ENCODE peak calls at places on chromosomes 11 and 22, in nine cellular contexts. W is A549; I is heart left ventricle; E is GM12864; R is naive thymus-derived CD4-positive, alpha-beta T cell; K is CD8-positive, alpha-beta memory T cell; X is lower lobe of right lung; Y is colonic mucosa; O is CD8-positive, alpha-beta T cell. G is an unnamed sample.

GRCh38 chr11:16745950-16746349 is 7.5 kb downstream of the C11orf58 start:
- DNase-seq in W (no peak), I (no peak), E (no peak), R (no peak), K (no peak), X (no peak), Y (no peak), O (no peak), G (no peak)

GRCh38 chr11:126355926-126356897 is 726 bp downstream of the ST3GAL4 start:
- DNase-seq in W (no peak), I (peak; percentile 57), E (no peak), R (peak; percentile 14), K (no peak), X (peak; percentile 66), Y (peak; percentile 43), O (no peak), G (peak; percentile 69)

GRCh38 chr11:97895572-97895971 is 1125.2 kb upstream of the CNTN5 start:
- DNase-seq in W (no peak), I (no peak), E (no peak), R (no peak), K (no peak), X (no peak), Y (no peak), O (no peak), G (peak; percentile 31)

GRCh38 chr11:125724125-125724524 is 22.0 kb upstream of the PATE1 start:
- DNase-seq in W (no peak), I (no peak), E (no peak), R (peak; percentile 37), K (no peak), X (no peak), Y (no peak), O (no peak), G (no peak)

GRCh38 chr11:106280041-106280440 is 202.6 kb downstream of the AASDHPPT start:
- DNase-seq in W (no peak), I (no peak), E (no peak), R (no peak), K (no peak), X (no peak), Y (no peak), O (no peak), G (no peak)

GRCh38 chr22:49261616-49262015 is 566.1 kb downstream of the BRD1 start:
- DNase-seq in W (no peak), I (no peak), E (no peak), R (no peak), K (no peak), X (no peak), Y (no peak), O (no peak), G (no peak)

GRCh38 chr11:78156081-78156844 is 16.8 kb upstream of the ALG8 start:
- DNase-seq in W (no peak), I (no peak), E (no peak), R (no peak), K (no peak), X (no peak), Y (no peak), O (no peak), G (no peak)

GRCh38 chr11:88979641-88980040 is 86.1 kb downstream of the GRM5 start:
- DNase-seq in W (no peak), I (no peak), E (no peak), R (no peak), K (no peak), X (no peak), Y (no peak), O (no peak), G (no peak)

GRCh38 chr11:40338739-40339138 is 1120.7 kb downstream of the LRRC4C start:
- DNase-seq in W (no peak), I (no peak), E (no peak), R (no peak), K (no peak), X (no peak), Y (no peak), O (no peak), G (no peak)

GRCh38 chr11:77386178-77386577 is 84.7 kb upstream of the GDPD4 start:
- DNase-seq in W (no peak), I (no peak), E (no peak), R (no peak), K (no peak), X (no peak), Y (no peak), O (no peak), G (no peak)

GRCh38 chr22:35422145-35422544 is 22.2 kb downstream of the MCM5 start:
- DNase-seq in W (no peak), I (no peak), E (no peak), R (no peak), K (no peak), X (no peak), Y (no peak), O (no peak), G (no peak)

GRCh38 chr11:69848196-69848595 is 29.0 kb upstream of the FGF3 start:
- DNase-seq in W (no peak), I (no peak), E (no peak), R (no peak), K (no peak), X (peak; percentile 2), Y (no peak), O (no peak), G (no peak)

GRCh38 chr11:10483174-10483573 is 28.1 kb downstream of the AMPD3 start:
- DNase-seq in W (no peak), I (no peak), E (no peak), R (no peak), K (no peak), X (no peak), Y (no peak), O (peak; percentile 32), G (no peak)

GRCh38 chr11:36116161-36116560 is 172.3 kb downstream of the LDLRAD3 start:
- DNase-seq in W (no peak), I (no peak), E (no peak), R (no peak), K (no peak), X (no peak), Y (no peak), O (no peak), G (no peak)

GRCh38 chr22:19361501-19362103 is 69.9 kb downstream of the HIRA start:
- DNase-seq in W (no peak), I (no peak), E (peak; percentile 69), R (no peak), K (no peak), X (no peak), Y (no peak), O (no peak), G (no peak)

GRCh38 chr11:65329944-65330403 is 3.7 kb upstream of the DPF2 start:
- DNase-seq in W (peak; percentile 76), I (peak; percentile 85), E (peak; percentile 77), R (peak; percentile 79), K (peak; percentile 60), X (peak; percentile 76), Y (peak; percentile 96), O (peak; percentile 87), G (peak; percentile 90)

GRCh38 chr11:65330544-65330943 is 3.1 kb upstream of the DPF2 start:
- DNase-seq in W (no peak), I (no peak), E (no peak), R (no peak), K (no peak), X (peak; percentile 5), Y (no peak), O (no peak), G (no peak)

GRCh38 chr11:65338680-65339079 is 5.0 kb downstream of the DPF2 start:
- DNase-seq in W (no peak), I (no peak), E (no peak), R (no peak), K (no peak), X (no peak), Y (no peak), O (no peak), G (no peak)

GRCh38 chr11:65329503-65329902 is 4.1 kb upstream of the DPF2 start:
- DNase-seq in W (no peak), I (no peak), E (no peak), R (no peak), K (no peak), X (no peak), Y (no peak), O (no peak), G (no peak)

GRCh38 chr11:65334696-65335295 is 1.1 kb downstream of the DPF2 start:
- DNase-seq in W (no peak), I (no peak), E (no peak), R (no peak), K (no peak), X (no peak), Y (no peak), O (no peak), G (no peak)
- H3K4me3 ChIP-seq in W (peak overlapping the region; percentile 91), I (peak overlapping the region; percentile 97), E (peak overlapping the region; percentile 94), R (peak overlapping the region; percentile 99), K (peak overlapping the region; percentile 92), X (peak overlapping the region; percentile 98), Y (peak overlapping the region; percentile 94), O (peak overlapping the region; percentile 93), G (peak overlapping the region; percentile 58)

GRCh38 chr11:64037027-64037633 is 1.4 kb downstream of the FLRT1 start:
- DNase-seq in W (no peak), I (no peak), E (no peak), R (no peak), K (no peak), X (no peak), Y (no peak), O (no peak), G (no peak)
- H3K4me3 ChIP-seq in W (no peak overlapping the region), I (peak overlapping the region; percentile 53), E (no peak overlapping the region), R (no peak overlapping the region), K (no peak overlapping the region), X (no peak overlapping the region), Y (peak overlapping the region; percentile 26), O (no peak overlapping the region), G (peak overlapping the region; percentile 68)

DNA sequence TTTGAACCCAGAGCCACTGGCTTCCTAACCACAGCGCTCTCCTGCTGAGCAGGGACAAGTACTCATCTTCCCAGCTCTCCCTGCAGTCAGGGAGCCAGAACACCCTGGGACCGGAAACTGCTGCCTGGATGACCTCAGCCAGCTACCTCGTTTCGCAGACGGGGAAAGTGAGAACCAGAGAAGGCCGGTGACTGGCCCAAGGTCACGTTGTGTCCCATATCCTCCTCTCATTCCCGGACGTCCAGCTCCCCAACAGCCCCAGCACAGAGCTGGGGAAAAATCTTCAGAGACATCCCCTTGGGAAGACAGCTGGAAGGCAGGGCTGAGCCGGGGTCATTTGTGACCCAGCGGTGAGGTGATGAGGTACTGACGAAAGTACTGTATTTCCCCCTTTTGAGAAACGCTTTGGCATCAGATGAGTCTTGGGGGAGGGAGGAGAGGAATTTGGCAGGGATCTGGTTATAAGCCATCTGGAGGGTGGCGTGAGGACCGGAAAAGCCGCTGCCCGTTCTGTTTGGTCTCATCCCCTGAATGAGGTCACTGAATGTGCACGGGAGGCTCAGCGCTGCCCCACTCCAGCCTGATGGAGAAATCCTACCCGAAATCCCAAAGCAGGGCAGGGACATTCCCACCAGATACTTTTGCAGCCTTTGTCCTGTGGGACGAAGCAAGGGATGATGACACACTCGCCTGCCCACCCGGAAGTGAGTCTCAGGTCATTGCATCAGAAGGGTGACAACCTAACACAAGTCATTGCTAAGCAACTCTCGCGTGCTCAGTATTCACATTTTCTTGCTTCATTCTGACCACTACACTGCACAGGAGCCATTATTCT is 41.1 kb downstream of the LIF start:
- DNase-seq in W (peak; percentile 91), I (peak; percentile 53), E (no peak), R (no peak), K (no peak), X (no peak), Y (no peak), O (no peak), G (peak; percentile 77)
- H3K4me3 ChIP-seq in W (no peak overlapping the region), I (no peak overlapping the region), E (no peak overlapping the region), R (no peak overlapping the region), K (no peak overlapping the region), X (no peak overlapping the region), Y (no peak overlapping the region), O (no peak overlapping the region), G (no peak overlapping the region)

DNA sequence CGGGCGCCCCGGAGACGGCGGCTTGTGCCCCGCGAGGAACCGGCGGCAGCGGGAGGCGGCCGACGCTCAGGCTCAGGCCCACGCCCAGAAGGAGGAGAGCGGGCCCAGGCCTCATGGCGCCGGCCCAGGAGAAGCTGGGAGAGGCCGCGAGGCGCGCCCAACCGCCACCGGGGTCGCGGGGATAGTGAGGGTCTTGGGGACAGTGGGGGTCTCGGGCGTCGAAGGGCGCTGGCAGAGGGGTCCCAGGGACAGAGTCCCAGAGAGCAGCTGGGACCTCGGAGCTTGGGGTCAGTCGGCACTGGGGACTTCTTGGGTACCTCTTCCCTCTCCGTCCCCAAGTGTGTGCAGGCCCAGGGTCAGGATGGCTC is at the start of gene PKDREJ:
- DNase-seq in W (no peak), I (no peak), E (no peak), R (no peak), K (no peak), X (no peak), Y (no peak), O (no peak), G (no peak)
- H3K4me3 ChIP-seq in W (no peak within 1 kb of the TSS), I (peak within 1 kb of the TSS; percentile 30), E (no peak within 1 kb of the TSS), R (no peak within 1 kb of the TSS), K (no peak within 1 kb of the TSS), X (peak within 1 kb of the TSS; percentile 32), Y (no peak within 1 kb of the TSS), O (no peak within 1 kb of the TSS), G (peak within 1 kb of the TSS; percentile 33)

G was measured in right cardiac atrium.